ENCODE peak calls at places on chromosomes 5 and 9, in five cellular contexts. J is K562, H is heart left ventricle, M is PC-3, B is HepG2. W is an unnamed sample. For H3K4me1, the result is how much of the 10 kb centered on the place peaks cover.

GRCh38 chr5:78574157-78574673 is 74.4 kb downstream of the LHFPL2 start:
- ATAC-seq in J (no peak), H (peak), M (no peak), B (peak), W (no peak)

GRCh38 chr5:133356386-133357331 is 255.7 kb downstream of the FSTL4 start:
- ATAC-seq in J (no peak), H (no peak), M (no peak), B (no peak), W (no peak)

GRCh38 chr5:5480481-5481111 is 58.1 kb downstream of the ICE1 start:
- ATAC-seq in J (no peak), H (no peak), M (no peak), B (no peak), W (no peak)

GRCh38 chr5:143436871-143437270 is 33.4 kb upstream of the NR3C1 start:
- ATAC-seq in J (no peak), H (no peak), M (peak), B (no peak), W (no peak)

GRCh38 chr5:134594797-134595457 is 37.7 kb downstream of the SAR1B start:
- ATAC-seq in J (no peak), H (no peak), M (no peak), B (peak), W (no peak)

GRCh38 chr5:132753135-132753987 is 6.1 kb downstream of the CCNI2 start:
- ATAC-seq in J (peak), H (peak), M (peak), B (peak), W (no peak)

GRCh38 chr9:135047026-135047350 is 40.5 kb upstream of the OLFM1 start:
- ATAC-seq in J (no peak), H (no peak), M (no peak), B (no peak), W (no peak)

GRCh38 chr5:179278546-179278945 is 66.7 kb downstream of the ADAMTS2 start:
- ATAC-seq in J (no peak), H (no peak), M (no peak), B (peak), W (no peak)

GRCh38 chr5:36147681-36148080 is 4.0 kb downstream of the LMBRD2 start:
- ATAC-seq in J (no peak), H (no peak), M (no peak), B (no peak), W (no peak)

GRCh38 chr9:14511452-14511851 is 181.8 kb downstream of the ZDHHC21 start:
- ATAC-seq in J (peak), H (no peak), M (no peak), B (no peak), W (no peak)

GRCh38 chr5:147446528-147446927 is 63.3 kb downstream of the DPYSL3 start:
- ATAC-seq in J (no peak), H (peak), M (no peak), B (no peak), W (peak)

GRCh38 chr5:50623666-50624065 is 42.8 kb upstream of the PARP8 start:
- ATAC-seq in J (no peak), H (no peak), M (no peak), B (no peak), W (no peak)

GRCh38 chr5:91499943-91500531 is 116.9 kb upstream of the ARRDC3 start:
- ATAC-seq in J (peak), H (no peak), M (peak), B (peak), W (no peak)

GRCh38 chr5:157689942-157690689 is 18.8 kb downstream of the C5orf52 start:
- ATAC-seq in J (no peak), H (peak), M (no peak), B (peak), W (no peak)

GRCh38 chr9:137069508-137070071 is 767 bp downstream of the SAPCD2 start:
- ATAC-seq in J (peak), H (no peak), M (peak), B (peak), W (no peak)

GRCh38 chr5:151571270-151572173 is 19.6 kb downstream of the FAT2 start:
- ATAC-seq in J (no peak), H (no peak), M (no peak), B (no peak), W (no peak)

GRCh38 chr9:100586093-100586492 is 8.2 kb downstream of the CAVIN4 start:
- ATAC-seq in J (no peak), H (no peak), M (no peak), B (no peak), W (no peak)

GRCh38 chr5:73233461-73234151 is 60.6 kb downstream of the TMEM174 start:
- ATAC-seq in J (peak), H (peak), M (no peak), B (peak), W (peak)

GRCh38 chr5:128665747-128666355 is 127.8 kb upstream of the FBN2 start:
- ATAC-seq in J (no peak), H (no peak), M (no peak), B (no peak), W (no peak)

GRCh38 chr9:4829956-4830355 is 37.2 kb downstream of the RCL1 start:
- ATAC-seq in J (no peak), H (no peak), M (peak), B (no peak), W (no peak)

GRCh38 chr9:36818242-36818938 is 215.7 kb downstream of the PAX5 start:
- ATAC-seq in J (peak), H (peak), M (no peak), B (no peak), W (peak)

GRCh38 chr9:68950188-68950587 is 63.7 kb downstream of the PRKACG start:
- ATAC-seq in J (no peak), H (peak), M (no peak), B (no peak), W (no peak)

GRCh38 chr5:179880066-179880650 is 21.5 kb upstream of the MRNIP start:
- ATAC-seq in J (no peak), H (peak), M (no peak), B (peak), W (no peak)

GRCh38 chr5:32777222-32777621 is 66.1 kb downstream of the NPR3 start:
- ATAC-seq in J (no peak), H (no peak), M (no peak), B (no peak), W (no peak)

GRCh38 chr9:115999498-115999897 is 154.1 kb upstream of the PAPPA start:
- ATAC-seq in J (no peak), H (no peak), M (peak), B (no peak), W (no peak)

GRCh38 chr9:97412628-97413382 is 909 bp downstream of the TDRD7 start:
- ATAC-seq in J (peak), H (peak), M (peak), B (peak), W (no peak)

GRCh38 chr5:126884269-126884819 is 107.4 kb downstream of the LMNB1 start:
- ATAC-seq in J (peak), H (peak), M (peak), B (no peak), W (no peak)

GRCh38 chr5:17118631-17119030 is 98.8 kb upstream of the BASP1 start:
- ATAC-seq in J (peak), H (peak), M (peak), B (peak), W (peak)

GRCh38 chr9:124014355-124015026 is 2.9 kb downstream of the LHX2 start:
- ATAC-seq in J (no peak), H (no peak), M (no peak), B (no peak), W (no peak)

GRCh38 chr5:134582281-134582680 is 50.3 kb downstream of the SAR1B start:
- ATAC-seq in J (no peak), H (no peak), M (no peak), B (no peak), W (no peak)

GRCh38 chr5:126178521-126178920 is 244.7 kb upstream of the GRAMD2B start:
- ATAC-seq in J (no peak), H (peak), M (no peak), B (no peak), W (no peak)

GRCh38 chr5:87588316-87588715 is 175.6 kb upstream of the CCNH start:
- ATAC-seq in J (no peak), H (no peak), M (no peak), B (no peak), W (no peak)

GRCh38 chr5:87594566-87594965 is 181.8 kb upstream of the CCNH start:
- ATAC-seq in J (no peak), H (no peak), M (no peak), B (no peak), W (no peak)

DNA sequence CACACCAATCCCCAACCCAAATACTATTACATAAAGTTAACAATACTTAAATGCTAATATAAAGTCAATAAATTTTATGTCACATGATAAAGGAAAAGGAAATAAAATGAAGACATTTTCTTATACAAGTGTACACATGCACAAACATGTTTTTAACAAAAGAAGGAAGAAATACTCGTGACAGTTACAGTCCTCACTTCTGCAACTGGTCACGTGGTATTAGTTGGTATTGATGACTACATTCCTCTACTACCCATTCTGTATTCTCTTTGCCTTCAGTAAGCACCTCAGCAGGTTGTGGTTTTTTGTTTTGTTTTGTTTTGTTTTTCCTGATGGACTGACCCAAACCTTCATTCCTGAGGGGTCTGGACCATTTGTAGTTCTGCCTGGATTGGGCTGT is 176.9 kb upstream of the CCNH start:
- ATAC-seq in J (no peak), H (no peak), M (no peak), B (no peak), W (no peak)
- H3K27ac ChIP-seq in J (no peak), H (no peak), M (no peak), B (no peak), W (no peak)

GRCh38 chr5:88820581-88820980 is 62.4 kb downstream of the MEF2C start:
- ATAC-seq in J (no peak), H (no peak), M (no peak), B (no peak), W (no peak)
- H3K4me1 ChIP-seq in J (under half), H (half or more), M (under half), B (under half), W (under half)

GRCh38 chr9:109536859-109537258 is 38.8 kb upstream of the PTPN3 start:
- ATAC-seq in J (no peak), H (no peak), M (no peak), B (no peak), W (no peak)

GRCh38 chr9:109538346-109538745 is 40.2 kb upstream of the PTPN3 start:
- ATAC-seq in J (no peak), H (no peak), M (no peak), B (no peak), W (no peak)

GRCh38 chr9:109535365-109535764 is 37.3 kb upstream of the PTPN3 start:
- ATAC-seq in J (no peak), H (no peak), M (no peak), B (no peak), W (no peak)

GRCh38 chr9:109534151-109534550 is 36.0 kb upstream of the PTPN3 start:
- ATAC-seq in J (no peak), H (no peak), M (no peak), B (no peak), W (no peak)

DNA sequence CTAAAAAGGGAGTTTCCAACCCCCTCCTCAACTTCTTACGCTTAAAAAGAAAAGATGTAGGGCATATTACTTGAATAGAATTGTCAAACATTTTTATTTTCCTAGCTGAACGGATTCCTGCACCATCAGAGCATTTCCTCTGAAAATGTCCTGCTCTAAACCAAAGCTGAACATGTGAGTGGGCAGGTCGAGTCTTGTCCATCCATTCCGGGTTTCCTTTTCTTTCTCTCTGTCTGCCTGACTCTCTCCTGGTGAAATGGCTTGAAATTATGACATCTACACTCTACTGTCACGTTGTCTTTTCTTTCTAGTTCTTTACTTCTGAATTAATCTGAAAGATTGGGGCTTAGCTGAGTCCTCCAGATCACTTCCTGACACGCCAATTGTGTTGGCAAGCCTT is 39.2 kb upstream of the PTPN3 start:
- ATAC-seq in J (no peak), H (no peak), M (no peak), B (no peak), W (no peak)
- H3K27ac ChIP-seq in J (no peak), H (no peak), M (no peak), B (no peak), W (no peak)

GRCh38 chr5:71621268-71621667 is 34.1 kb downstream of the MCCC2 start:
- ATAC-seq in J (no peak), H (no peak), M (no peak), B (no peak), W (no peak)

GRCh38 chr5:71615809-71616208 is 28.7 kb downstream of the MCCC2 start:
- ATAC-seq in J (no peak), H (no peak), M (no peak), B (no peak), W (no peak)

GRCh38 chr5:71623221-71623794 is 36.2 kb downstream of the MCCC2 start:
- ATAC-seq in J (no peak), H (no peak), M (no peak), B (no peak), W (no peak)

DNA sequence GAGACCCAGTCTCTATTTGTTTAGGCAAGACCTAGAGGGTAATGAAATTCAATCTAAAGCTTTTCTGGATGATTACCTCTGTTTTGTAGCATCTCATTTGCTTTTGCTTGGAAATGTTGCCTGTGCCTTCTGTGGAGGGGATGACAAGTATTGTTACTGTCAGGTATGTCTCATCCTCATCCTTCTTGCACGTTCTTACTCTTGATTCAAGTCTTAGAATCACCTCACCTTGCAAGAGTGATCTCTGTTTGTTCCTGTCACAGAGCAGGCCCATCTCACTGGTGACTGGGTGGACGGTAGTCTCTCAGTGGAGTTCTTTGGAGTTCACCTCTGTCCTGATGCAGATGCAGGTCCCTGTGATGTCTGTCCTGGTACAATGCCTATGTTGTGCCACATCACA is 33.5 kb downstream of the MCCC2 start:
- ATAC-seq in J (no peak), H (peak), M (no peak), B (no peak), W (no peak)
- H3K4me1 ChIP-seq in J (under half), H (under half), M (under half), B (under half), W (under half)

DNA sequence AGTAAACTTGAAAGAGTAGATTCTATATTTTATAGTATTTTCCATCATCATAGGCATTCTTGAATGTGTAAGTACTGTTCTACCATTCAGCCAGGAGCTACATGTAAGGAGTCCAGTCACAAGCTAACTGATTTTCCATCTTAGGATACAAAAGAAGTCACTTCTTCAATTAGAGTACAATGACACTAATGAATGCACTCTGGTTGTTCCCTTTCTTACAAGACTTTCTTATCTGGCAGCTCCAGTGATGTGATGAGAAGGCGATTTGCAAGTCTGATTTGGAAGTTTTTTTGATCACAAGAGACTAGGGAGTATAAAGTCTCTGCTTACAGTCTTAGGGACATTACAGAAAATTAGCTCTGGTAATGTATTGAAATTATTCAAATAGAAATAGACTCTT is 130.6 kb upstream of the CDH6 start:
- ATAC-seq in J (no peak), H (no peak), M (no peak), B (no peak), W (no peak)
- H3K27ac ChIP-seq in J (no peak), H (no peak), M (no peak), B (no peak), W (no peak)

GRCh38 chr9:109913461-109913810 is 133.4 kb downstream of the PALM2AKAP2 start:
- ATAC-seq in J (no peak), H (no peak), M (no peak), B (no peak), W (no peak)
- H3K4me1 ChIP-seq in J (under half), H (half or more), M (under half), B (under half), W (under half)

W was measured in gastroesophageal sphincter.